ENCODE peak calls at places on chromosomes 12 and 14, in seven cellular contexts. One of them, this sample, is unnamed.

GRCh38 chr14:34684578-34684977 is 29.8 kb downstream of the CFL2 start:
- DNase-seq in NCI-H2081: no peak
- DNase-seq in NCI-H1092: no peak
- DNase-seq in NCI-H510A treated with DMSO at 0.1 percent for 48 hours: no peak
- DNase-seq in fibroblast of the aortic adventitia: peak
- DNase-seq in GM23338: no peak
- DNase-seq in EL: no peak
- DNase-seq in this sample: no peak

GRCh38 chr14:94517641-94518257 is 8.5 kb upstream of the SERPINA12 start:
- DNase-seq in NCI-H510A treated with DMSO at 0.1 percent for 48 hours: no peak
- DNase-seq in NCI-H1092: no peak
- DNase-seq in EL: no peak
- DNase-seq in NCI-H2081: no peak
- DNase-seq in GM23338: peak
- DNase-seq in fibroblast of the aortic adventitia: no peak
- DNase-seq in this sample: peak

GRCh38 chr12:124389537-124390441 is 94.9 kb downstream of the RFLNA start:
- DNase-seq in GM23338: no peak
- DNase-seq in EL: no peak
- DNase-seq in NCI-H510A treated with DMSO at 0.1 percent for 48 hours: no peak
- DNase-seq in NCI-H1092: no peak
- DNase-seq in NCI-H2081: no peak
- DNase-seq in fibroblast of the aortic adventitia: no peak
- DNase-seq in this sample: no peak

GRCh38 chr14:89507926-89508460 is 91.0 kb upstream of the FOXN3 start:
- DNase-seq in EL: peak
- DNase-seq in GM23338: no peak
- DNase-seq in NCI-H2081: no peak
- DNase-seq in fibroblast of the aortic adventitia: peak
- DNase-seq in NCI-H1092: no peak
- DNase-seq in NCI-H510A treated with DMSO at 0.1 percent for 48 hours: no peak
- DNase-seq in this sample: no peak

GRCh38 chr14:21208554-21208953 is 52.7 kb upstream of the OR5AU1 start:
- DNase-seq in fibroblast of the aortic adventitia: no peak
- DNase-seq in NCI-H510A treated with DMSO at 0.1 percent for 48 hours: no peak
- DNase-seq in EL: no peak
- DNase-seq in NCI-H2081: no peak
- DNase-seq in GM23338: no peak
- DNase-seq in NCI-H1092: no peak
- DNase-seq in this sample: no peak

GRCh38 chr14:81132492-81132891 is 88.3 kb downstream of the GTF2A1 start:
- DNase-seq in EL: no peak
- DNase-seq in GM23338: no peak
- DNase-seq in NCI-H1092: peak
- DNase-seq in fibroblast of the aortic adventitia: no peak
- DNase-seq in NCI-H510A treated with DMSO at 0.1 percent for 48 hours: peak
- DNase-seq in NCI-H2081: peak
- DNase-seq in this sample: no peak

GRCh38 chr14:96455588-96455987 is 46.6 kb upstream of the PAPOLA start:
- DNase-seq in NCI-H1092: no peak
- DNase-seq in fibroblast of the aortic adventitia: no peak
- DNase-seq in EL: peak
- DNase-seq in NCI-H510A treated with DMSO at 0.1 percent for 48 hours: no peak
- DNase-seq in NCI-H2081: no peak
- DNase-seq in GM23338: no peak
- DNase-seq in this sample: no peak

GRCh38 chr12:39975374-39975918 is 130.4 kb downstream of the SLC2A13 start:
- DNase-seq in fibroblast of the aortic adventitia: peak
- DNase-seq in EL: no peak
- DNase-seq in NCI-H510A treated with DMSO at 0.1 percent for 48 hours: no peak
- DNase-seq in NCI-H2081: no peak
- DNase-seq in GM23338: no peak
- DNase-seq in NCI-H1092: no peak
- DNase-seq in this sample: no peak

GRCh38 chr12:120110550-120111501 is 5.7 kb downstream of the RAB35 start:
- DNase-seq in EL: no peak
- DNase-seq in GM23338: peak
- DNase-seq in fibroblast of the aortic adventitia: no peak
- DNase-seq in NCI-H2081: no peak
- DNase-seq in NCI-H510A treated with DMSO at 0.1 percent for 48 hours: no peak
- DNase-seq in NCI-H1092: no peak
- DNase-seq in this sample: peak

GRCh38 chr12:3520168-3520567 is 29.2 kb downstream of the PRMT8 start:
- DNase-seq in NCI-H1092: peak
- DNase-seq in NCI-H510A treated with DMSO at 0.1 percent for 48 hours: peak
- DNase-seq in fibroblast of the aortic adventitia: no peak
- DNase-seq in NCI-H2081: peak
- DNase-seq in GM23338: no peak
- DNase-seq in EL: no peak
- DNase-seq in this sample: no peak

GRCh38 chr14:78005325-78005724 is 164.8 kb upstream of the NRXN3 start:
- DNase-seq in fibroblast of the aortic adventitia: peak
- DNase-seq in EL: peak
- DNase-seq in GM23338: no peak
- DNase-seq in NCI-H2081: peak
- DNase-seq in NCI-H1092: no peak
- DNase-seq in NCI-H510A treated with DMSO at 0.1 percent for 48 hours: no peak
- DNase-seq in this sample: no peak

GRCh38 chr12:100795193-100796179 is 910 bp downstream of the ANO4 start:
- DNase-seq in NCI-H2081: no peak
- DNase-seq in NCI-H1092: no peak
- DNase-seq in fibroblast of the aortic adventitia: no peak
- DNase-seq in NCI-H510A treated with DMSO at 0.1 percent for 48 hours: no peak
- DNase-seq in GM23338: no peak
- DNase-seq in EL: no peak
- DNase-seq in this sample: peak

GRCh38 chr14:60736494-60736893 is 1.9 kb downstream of the MNAT1 start:
- DNase-seq in NCI-H1092: no peak
- DNase-seq in NCI-H2081: no peak
- DNase-seq in EL: peak
- DNase-seq in fibroblast of the aortic adventitia: peak
- DNase-seq in NCI-H510A treated with DMSO at 0.1 percent for 48 hours: peak
- DNase-seq in GM23338: peak
- DNase-seq in this sample: no peak

GRCh38 chr14:88264116-88264515 is 59.0 kb downstream of the KCNK10 start:
- DNase-seq in NCI-H510A treated with DMSO at 0.1 percent for 48 hours: no peak
- DNase-seq in GM23338: no peak
- DNase-seq in EL: no peak
- DNase-seq in fibroblast of the aortic adventitia: no peak
- DNase-seq in NCI-H2081: no peak
- DNase-seq in NCI-H1092: no peak
- DNase-seq in this sample: no peak

GRCh38 chr14:68394719-68395117 is 398.1 kb downstream of the ZFP36L1 start:
- DNase-seq in NCI-H2081: no peak
- DNase-seq in EL: no peak
- DNase-seq in NCI-H1092: no peak
- DNase-seq in GM23338: peak
- DNase-seq in NCI-H510A treated with DMSO at 0.1 percent for 48 hours: no peak
- DNase-seq in fibroblast of the aortic adventitia: no peak
- DNase-seq in this sample: no peak

GRCh38 chr12:1810201-1810930 is 10.0 kb upstream of the LRTM2 start:
- DNase-seq in NCI-H1092: no peak
- DNase-seq in GM23338: no peak
- DNase-seq in fibroblast of the aortic adventitia: no peak
- DNase-seq in EL: peak
- DNase-seq in NCI-H2081: no peak
- DNase-seq in NCI-H510A treated with DMSO at 0.1 percent for 48 hours: no peak
- DNase-seq in this sample: no peak

GRCh38 chr12:31011746-31012567 is 61.7 kb upstream of the DDX11 start:
- DNase-seq in GM23338: no peak
- DNase-seq in NCI-H2081: no peak
- DNase-seq in EL: no peak
- DNase-seq in NCI-H510A treated with DMSO at 0.1 percent for 48 hours: no peak
- DNase-seq in NCI-H1092: no peak
- DNase-seq in fibroblast of the aortic adventitia: no peak
- DNase-seq in this sample: peak

GRCh38 chr12:70154960-70155589 is 88.2 kb upstream of the CNOT2 start:
- DNase-seq in fibroblast of the aortic adventitia: no peak
- DNase-seq in GM23338: peak
- DNase-seq in EL: peak
- DNase-seq in NCI-H1092: no peak
- DNase-seq in NCI-H510A treated with DMSO at 0.1 percent for 48 hours: peak
- DNase-seq in NCI-H2081: peak
- DNase-seq in this sample: no peak

GRCh38 chr12:45128637-45129036 is 77.7 kb upstream of the DBX2 start:
- DNase-seq in EL: no peak
- DNase-seq in NCI-H2081: no peak
- DNase-seq in GM23338: no peak
- DNase-seq in fibroblast of the aortic adventitia: no peak
- DNase-seq in NCI-H510A treated with DMSO at 0.1 percent for 48 hours: no peak
- DNase-seq in NCI-H1092: no peak
- DNase-seq in this sample: no peak

GRCh38 chr14:69973846-69974245 is 94.6 kb downstream of the SMOC1 start:
- DNase-seq in GM23338: no peak
- DNase-seq in NCI-H510A treated with DMSO at 0.1 percent for 48 hours: no peak
- DNase-seq in fibroblast of the aortic adventitia: no peak
- DNase-seq in NCI-H1092: no peak
- DNase-seq in NCI-H2081: no peak
- DNase-seq in EL: no peak
- DNase-seq in this sample: no peak

GRCh38 chr12:59812716-59813115 is 216.9 kb downstream of the SLC16A7 start:
- DNase-seq in EL: no peak
- DNase-seq in fibroblast of the aortic adventitia: no peak
- DNase-seq in NCI-H2081: no peak
- DNase-seq in GM23338: no peak
- DNase-seq in NCI-H1092: no peak
- DNase-seq in NCI-H510A treated with DMSO at 0.1 percent for 48 hours: no peak
- DNase-seq in this sample: no peak

This sample was measured in endodermal cell.